ENCODE peak calls at places on chromosome 18, in five cellular contexts. M is mesenteric fat pad, X is caudate nucleus, N is GM12865, S is PC-3. O is an unnamed sample.

GRCh38 chr18:48801728-48802542 is 148.8 kb downstream of the SMAD7 start:
- DNase-seq in N (peak; percentile 18), X (no peak), S (no peak), M (peak; percentile 76), O (no peak)

GRCh38 chr18:8721094-8721669 is 15.8 kb downstream of the MTCL1 start:
- DNase-seq in X (no peak), M (no peak), N (no peak), S (no peak), O (no peak)

GRCh38 chr18:11909597-11910026 is 1.5 kb upstream of the MPPE1 start:
- DNase-seq in X (no peak), N (peak; percentile 30), M (no peak), S (peak; percentile 49), O (peak; percentile 14)

GRCh38 chr18:50629148-50629631 is 69.3 kb downstream of the MAPK4 start:
- DNase-seq in X (no peak), N (no peak), S (peak; percentile 2), M (no peak), O (no peak)

GRCh38 chr18:21741511-21742322 is 1.1 kb downstream of the MIB1 start:
- DNase-seq in X (no peak), S (no peak), N (peak; percentile 45), M (no peak), O (peak; percentile 44)

GRCh38 chr18:24915547-24915946 is 436.4 kb downstream of the ZNF521 start:
- DNase-seq in S (peak; percentile 68), N (no peak), X (no peak), M (no peak), O (no peak)

GRCh38 chr18:8468911-8469310 is 140.3 kb upstream of the RAB12 start:
- DNase-seq in M (no peak), X (no peak), N (no peak), S (no peak), O (no peak)

GRCh38 chr18:21912339-21913239 is 172.0 kb downstream of the MIB1 start:
- DNase-seq in X (no peak), S (peak; percentile 11), N (no peak), M (no peak), O (no peak)

GRCh38 chr18:38025433-38026038 is 459.9 kb upstream of the CELF4 start:
- DNase-seq in N (no peak), X (no peak), S (peak; percentile 1), M (no peak), O (no peak)

GRCh38 chr18:12328179-12328823 is 20.3 kb downstream of the TUBB6 start:
- DNase-seq in X (no peak), N (no peak), S (no peak), M (peak; percentile 75), O (no peak)

GRCh38 chr18:26479686-26480079 is 68.7 kb downstream of the KCTD1 start:
- DNase-seq in M (no peak), S (peak; percentile 28), X (no peak), N (no peak), O (no peak)

GRCh38 chr18:76169733-76170132 is 325.3 kb downstream of the ZNF516 start:
- DNase-seq in X (no peak), S (peak; percentile 15), M (no peak), N (no peak), O (peak; percentile 28)

GRCh38 chr18:12895016-12895415 is 11.0 kb upstream of the PTPN2 start:
- DNase-seq in S (no peak), N (no peak), M (no peak), X (no peak), O (no peak)

GRCh38 chr18:35334183-35334582 is 10.0 kb downstream of the ZNF24 start:
- DNase-seq in N (no peak), X (no peak), S (no peak), M (no peak), O (no peak)

GRCh38 chr18:58687871-58688308 is 16.6 kb downstream of the MALT1 start:
- DNase-seq in N (peak; percentile 85), X (no peak), M (no peak), S (no peak), O (no peak)